ENCODE peak calls at places on chromosomes 1 and 21, in ten cellular contexts. One of them, this sample, is unnamed.

GRCh38 chr1:36888811-36889477 is 145.4 kb downstream of the GRIK3 start:
- DNase-seq in left ventricle myocardium inferior: no peak
- DNase-seq in GM06990: no peak
- DNase-seq in uterus: no peak
- DNase-seq in body of pancreas: no peak
- DNase-seq in AG04450: no peak
- DNase-seq in AG09309: no peak
- DNase-seq in mucosa of descending colon: no peak
- DNase-seq in PC-3: no peak
- DNase-seq in cardiac fibroblast: no peak
- DNase-seq in this sample: no peak

GRCh38 chr21:43694437-43695079 is 24.4 kb upstream of the PDXK start:
- DNase-seq in left ventricle myocardium inferior: no peak
- DNase-seq in GM06990: no peak
- DNase-seq in uterus: no peak
- DNase-seq in body of pancreas: no peak
- DNase-seq in AG04450: no peak
- DNase-seq in AG09309: no peak
- DNase-seq in mucosa of descending colon: no peak
- DNase-seq in PC-3: no peak
- DNase-seq in cardiac fibroblast: no peak
- DNase-seq in this sample: no peak

GRCh38 chr1:210143465-210144062 is 89.0 kb upstream of the SERTAD4 start:
- DNase-seq in left ventricle myocardium inferior: peak; percentile 70
- DNase-seq in GM06990: no peak
- DNase-seq in uterus: peak; percentile 64
- DNase-seq in body of pancreas: peak; percentile 80
- DNase-seq in AG04450: peak; percentile 51
- DNase-seq in AG09309: no peak
- DNase-seq in mucosa of descending colon: peak; percentile 65
- DNase-seq in PC-3: peak; percentile 95
- DNase-seq in cardiac fibroblast: peak; percentile 81
- DNase-seq in this sample: peak; percentile 58

GRCh38 chr1:161019767-161020572 is 982 bp downstream of the F11R start:
- DNase-seq in left ventricle myocardium inferior: no peak
- DNase-seq in GM06990: no peak
- DNase-seq in uterus: no peak
- DNase-seq in body of pancreas: no peak
- DNase-seq in AG04450: no peak
- DNase-seq in AG09309: no peak
- DNase-seq in mucosa of descending colon: no peak
- DNase-seq in PC-3: peak; percentile 64
- DNase-seq in cardiac fibroblast: peak; percentile 67
- DNase-seq in this sample: no peak

GRCh38 chr1:8096105-8097011 is 70.2 kb upstream of the ERRFI1 start:
- DNase-seq in left ventricle myocardium inferior: no peak
- DNase-seq in GM06990: peak; percentile 51
- DNase-seq in uterus: no peak
- DNase-seq in body of pancreas: no peak
- DNase-seq in AG04450: no peak
- DNase-seq in AG09309: peak; percentile 67
- DNase-seq in mucosa of descending colon: no peak
- DNase-seq in PC-3: peak; percentile 97
- DNase-seq in cardiac fibroblast: peak; percentile 81
- DNase-seq in this sample: peak; percentile 78

GRCh38 chr1:171583581-171584194 is 38.4 kb upstream of the MYOCOS start:
- DNase-seq in left ventricle myocardium inferior: no peak
- DNase-seq in GM06990: no peak
- DNase-seq in uterus: no peak
- DNase-seq in body of pancreas: no peak
- DNase-seq in AG04450: no peak
- DNase-seq in AG09309: no peak
- DNase-seq in mucosa of descending colon: no peak
- DNase-seq in PC-3: no peak
- DNase-seq in cardiac fibroblast: no peak
- DNase-seq in this sample: no peak

GRCh38 chr1:96370752-96371151 is 350.8 kb upstream of the PTBP2 start:
- DNase-seq in left ventricle myocardium inferior: no peak
- DNase-seq in GM06990: no peak
- DNase-seq in uterus: no peak
- DNase-seq in body of pancreas: no peak
- DNase-seq in AG04450: peak; percentile 80
- DNase-seq in AG09309: peak; percentile 67
- DNase-seq in mucosa of descending colon: no peak
- DNase-seq in PC-3: peak; percentile 68
- DNase-seq in cardiac fibroblast: peak; percentile 93
- DNase-seq in this sample: peak; percentile 93

GRCh38 chr1:98389809-98390208 is 271.7 kb upstream of the SNX7 start:
- DNase-seq in left ventricle myocardium inferior: no peak
- DNase-seq in GM06990: no peak
- DNase-seq in uterus: no peak
- DNase-seq in body of pancreas: no peak
- DNase-seq in AG04450: peak; percentile 45
- DNase-seq in AG09309: peak; percentile 70
- DNase-seq in mucosa of descending colon: no peak
- DNase-seq in PC-3: no peak
- DNase-seq in cardiac fibroblast: peak; percentile 58
- DNase-seq in this sample: peak; percentile 85

GRCh38 chr1:82223091-82223490 is 422.4 kb downstream of the ADGRL2 start:
- DNase-seq in left ventricle myocardium inferior: no peak
- DNase-seq in GM06990: no peak
- DNase-seq in uterus: no peak
- DNase-seq in body of pancreas: no peak
- DNase-seq in AG04450: no peak
- DNase-seq in AG09309: no peak
- DNase-seq in mucosa of descending colon: no peak
- DNase-seq in PC-3: no peak
- DNase-seq in cardiac fibroblast: no peak
- DNase-seq in this sample: no peak

GRCh38 chr1:205709059-205709398 is 28.7 kb upstream of the SLC45A3 start:
- DNase-seq in left ventricle myocardium inferior: no peak
- DNase-seq in GM06990: no peak
- DNase-seq in uterus: no peak
- DNase-seq in body of pancreas: no peak
- DNase-seq in AG04450: peak; percentile 59
- DNase-seq in AG09309: no peak
- DNase-seq in mucosa of descending colon: no peak
- DNase-seq in PC-3: no peak
- DNase-seq in cardiac fibroblast: peak; percentile 73
- DNase-seq in this sample: peak; percentile 48

GRCh38 chr21:14675774-14676530 is 129.8 kb upstream of the SAMSN1 start:
- DNase-seq in left ventricle myocardium inferior: no peak
- DNase-seq in GM06990: peak; percentile 61
- DNase-seq in uterus: no peak
- DNase-seq in body of pancreas: peak; percentile 12
- DNase-seq in AG04450: no peak
- DNase-seq in AG09309: no peak
- DNase-seq in mucosa of descending colon: no peak
- DNase-seq in PC-3: no peak
- DNase-seq in cardiac fibroblast: no peak
- DNase-seq in this sample: no peak

GRCh38 chr21:14673649-14674048 is 127.5 kb upstream of the SAMSN1 start:
- DNase-seq in left ventricle myocardium inferior: no peak
- DNase-seq in GM06990: no peak
- DNase-seq in uterus: no peak
- DNase-seq in body of pancreas: no peak
- DNase-seq in AG04450: no peak
- DNase-seq in AG09309: no peak
- DNase-seq in mucosa of descending colon: no peak
- DNase-seq in PC-3: no peak
- DNase-seq in cardiac fibroblast: no peak
- DNase-seq in this sample: no peak

GRCh38 chr21:14678987-14679574 is 133.0 kb upstream of the SAMSN1 start:
- DNase-seq in left ventricle myocardium inferior: no peak
- DNase-seq in GM06990: no peak
- DNase-seq in uterus: no peak
- DNase-seq in body of pancreas: no peak
- DNase-seq in AG04450: no peak
- DNase-seq in AG09309: no peak
- DNase-seq in mucosa of descending colon: no peak
- DNase-seq in PC-3: no peak
- DNase-seq in cardiac fibroblast: no peak
- DNase-seq in this sample: no peak

GRCh38 chr21:14677023-14677422 is 130.9 kb upstream of the SAMSN1 start:
- DNase-seq in left ventricle myocardium inferior: no peak
- DNase-seq in GM06990: no peak
- DNase-seq in uterus: no peak
- DNase-seq in body of pancreas: no peak
- DNase-seq in AG04450: no peak
- DNase-seq in AG09309: no peak
- DNase-seq in mucosa of descending colon: no peak
- DNase-seq in PC-3: no peak
- DNase-seq in cardiac fibroblast: no peak
- DNase-seq in this sample: no peak

GRCh38 chr21:14677639-14678179 is 131.6 kb upstream of the SAMSN1 start:
- DNase-seq in left ventricle myocardium inferior: no peak
- DNase-seq in GM06990: no peak
- DNase-seq in uterus: no peak
- DNase-seq in body of pancreas: no peak
- DNase-seq in AG04450: no peak
- DNase-seq in AG09309: no peak
- DNase-seq in mucosa of descending colon: no peak
- DNase-seq in PC-3: no peak
- DNase-seq in cardiac fibroblast: no peak
- DNase-seq in this sample: no peak
- H3K4me3 ChIP-seq in left ventricle myocardium inferior: no peak overlapping the region
- H3K4me3 ChIP-seq in GM06990: no peak overlapping the region
- H3K4me3 ChIP-seq in uterus: no peak overlapping the region
- H3K4me3 ChIP-seq in body of pancreas: no peak overlapping the region
- H3K4me3 ChIP-seq in AG04450: no peak overlapping the region
- H3K4me3 ChIP-seq in AG09309: no peak overlapping the region
- H3K4me3 ChIP-seq in mucosa of descending colon: no peak overlapping the region
- H3K4me3 ChIP-seq in PC-3: no peak overlapping the region
- H3K4me3 ChIP-seq in cardiac fibroblast: no peak overlapping the region
- H3K4me3 ChIP-seq in this sample: no peak overlapping the region

GRCh38 chr1:32886012-32886827 is at the start of gene HPCA:
- DNase-seq in left ventricle myocardium inferior: peak; percentile 46
- DNase-seq in GM06990: no peak
- DNase-seq in uterus: no peak
- DNase-seq in body of pancreas: peak; percentile 63
- DNase-seq in AG04450: no peak
- DNase-seq in AG09309: no peak
- DNase-seq in mucosa of descending colon: peak; percentile 82
- DNase-seq in PC-3: peak; percentile 51
- DNase-seq in cardiac fibroblast: peak; percentile 65
- DNase-seq in this sample: peak; percentile 26
- TF ChIP-seq CTCF in left ventricle myocardium inferior: peak; percentile 58
- TF ChIP-seq CTCF in GM06990: peak; percentile 33
- TF ChIP-seq CTCF in uterus: peak; percentile 15
- TF ChIP-seq CTCF in body of pancreas: peak; percentile 52
- TF ChIP-seq CTCF in AG04450: peak; percentile 78
- TF ChIP-seq CTCF in AG09309: peak; percentile 72
- TF ChIP-seq CTCF in mucosa of descending colon: peak; percentile 33
- TF ChIP-seq CTCF in PC-3: peak; percentile 62
- TF ChIP-seq CTCF in cardiac fibroblast: peak; percentile 59
- TF ChIP-seq CTCF in this sample: peak; percentile 61

DNA sequence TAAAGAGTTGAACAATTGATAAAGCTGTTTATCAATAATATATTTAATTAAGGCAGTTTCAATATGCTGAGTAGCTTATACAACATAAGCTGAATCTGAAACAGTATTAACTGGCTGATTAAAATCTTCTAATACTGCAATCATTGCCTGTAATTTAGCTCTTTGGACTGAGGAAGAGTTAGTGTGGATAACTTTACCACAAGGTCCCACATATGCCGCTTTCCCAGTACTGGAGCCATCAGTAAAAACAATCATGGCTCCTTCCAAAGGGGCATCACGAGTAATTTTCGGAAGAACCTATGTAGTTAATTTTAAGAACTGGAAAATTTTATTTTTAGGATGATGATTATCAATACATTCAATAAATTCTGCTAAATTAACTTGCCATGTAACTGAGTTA is 6.7 kb downstream of the DAP3 start:
- DNase-seq in left ventricle myocardium inferior: no peak
- DNase-seq in GM06990: no peak
- DNase-seq in uterus: no peak
- DNase-seq in body of pancreas: no peak
- DNase-seq in AG04450: no peak
- DNase-seq in AG09309: no peak
- DNase-seq in mucosa of descending colon: no peak
- DNase-seq in PC-3: no peak
- DNase-seq in cardiac fibroblast: no peak
- DNase-seq in this sample: no peak
- H3K4me3 ChIP-seq in left ventricle myocardium inferior: no peak overlapping the region
- H3K4me3 ChIP-seq in GM06990: no peak overlapping the region
- H3K4me3 ChIP-seq in uterus: no peak overlapping the region
- H3K4me3 ChIP-seq in body of pancreas: no peak overlapping the region
- H3K4me3 ChIP-seq in AG04450: no peak overlapping the region
- H3K4me3 ChIP-seq in AG09309: no peak overlapping the region
- H3K4me3 ChIP-seq in mucosa of descending colon: no peak overlapping the region
- H3K4me3 ChIP-seq in PC-3: no peak overlapping the region
- H3K4me3 ChIP-seq in cardiac fibroblast: no peak overlapping the region
- H3K4me3 ChIP-seq in this sample: no peak overlapping the region

GRCh38 chr1:87121732-87122163 is 206.9 kb upstream of the LMO4 start:
- DNase-seq in left ventricle myocardium inferior: no peak
- DNase-seq in GM06990: no peak
- DNase-seq in uterus: no peak
- DNase-seq in body of pancreas: no peak
- DNase-seq in AG04450: no peak
- DNase-seq in AG09309: no peak
- DNase-seq in mucosa of descending colon: no peak
- DNase-seq in PC-3: no peak
- DNase-seq in cardiac fibroblast: no peak
- DNase-seq in this sample: no peak

GRCh38 chr1:87119741-87120140 is 205.3 kb downstream of the HS2ST1 start:
- DNase-seq in left ventricle myocardium inferior: no peak
- DNase-seq in GM06990: no peak
- DNase-seq in uterus: no peak
- DNase-seq in body of pancreas: no peak
- DNase-seq in AG04450: no peak
- DNase-seq in AG09309: no peak
- DNase-seq in mucosa of descending colon: no peak
- DNase-seq in PC-3: no peak
- DNase-seq in cardiac fibroblast: no peak
- DNase-seq in this sample: no peak

GRCh38 chr1:87117761-87118160 is 203.3 kb downstream of the HS2ST1 start:
- DNase-seq in left ventricle myocardium inferior: no peak
- DNase-seq in GM06990: no peak
- DNase-seq in uterus: no peak
- DNase-seq in body of pancreas: no peak
- DNase-seq in AG04450: no peak
- DNase-seq in AG09309: no peak
- DNase-seq in mucosa of descending colon: no peak
- DNase-seq in PC-3: peak; percentile 47
- DNase-seq in cardiac fibroblast: no peak
- DNase-seq in this sample: no peak

GRCh38 chr1:87123610-87124009 is 205.1 kb upstream of the LMO4 start:
- DNase-seq in left ventricle myocardium inferior: no peak
- DNase-seq in GM06990: no peak
- DNase-seq in uterus: no peak
- DNase-seq in body of pancreas: no peak
- DNase-seq in AG04450: no peak
- DNase-seq in AG09309: no peak
- DNase-seq in mucosa of descending colon: no peak
- DNase-seq in PC-3: no peak
- DNase-seq in cardiac fibroblast: no peak
- DNase-seq in this sample: no peak

DNA sequence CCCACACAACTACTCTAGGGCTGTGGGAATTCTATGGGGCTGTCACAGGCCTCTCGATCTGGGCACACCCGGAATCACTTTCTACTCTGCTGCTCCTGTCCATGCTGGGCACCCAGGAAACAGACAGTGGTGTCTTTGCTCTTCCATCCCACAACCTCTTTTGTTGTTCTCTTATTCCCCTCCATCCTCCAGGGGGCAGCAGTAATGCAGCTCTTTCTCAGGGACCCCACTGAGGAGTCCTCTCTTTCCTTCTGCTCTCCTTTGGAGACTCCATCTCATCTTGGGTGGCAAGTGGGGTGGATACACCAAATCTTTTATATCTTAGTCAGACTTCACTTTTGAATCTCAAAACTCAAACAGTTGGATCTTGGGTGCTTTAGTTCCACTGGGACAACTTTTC is 206.3 kb downstream of the HS2ST1 start:
- DNase-seq in left ventricle myocardium inferior: no peak
- DNase-seq in GM06990: no peak
- DNase-seq in uterus: no peak
- DNase-seq in body of pancreas: no peak
- DNase-seq in AG04450: no peak
- DNase-seq in AG09309: no peak
- DNase-seq in mucosa of descending colon: no peak
- DNase-seq in PC-3: peak; percentile 32
- DNase-seq in cardiac fibroblast: no peak
- DNase-seq in this sample: no peak
- TF ChIP-seq CTCF in left ventricle myocardium inferior: no peak
- TF ChIP-seq CTCF in GM06990: peak; percentile 56
- TF ChIP-seq CTCF in uterus: no peak
- TF ChIP-seq CTCF in body of pancreas: no peak
- TF ChIP-seq CTCF in AG04450: peak; percentile 32
- TF ChIP-seq CTCF in AG09309: peak; percentile 35
- TF ChIP-seq CTCF in mucosa of descending colon: no peak
- TF ChIP-seq CTCF in PC-3: peak; percentile 55
- TF ChIP-seq CTCF in cardiac fibroblast: peak; percentile 40
- TF ChIP-seq CTCF in this sample: peak; percentile 13